ENCODE peak calls at places on chromosomes 16 and 17, in seven cellular contexts. S is IMR-90, P is mesenchymal stem cell, Q is H9, R is mesendoderm, D is H1, C is trophoblast cell. F is an unnamed sample.

GRCh38 chr16:50841081-50841886 is 99.4 kb downstream of the CYLD start:
- DNase-seq in Q (peak), R (peak), C (peak), S (no peak), P (no peak), D (no peak), F (no peak)

GRCh38 chr17:83194189-83194565 is 114.8 kb downstream of the METRNL start:
- DNase-seq in P (no peak), C (no peak), S (no peak), Q (no peak), D (no peak), R (no peak), F (no peak)

GRCh38 chr16:53055603-53056527 is 1.1 kb downstream of the CHD9 start:
- DNase-seq in C (no peak), P (peak), R (peak), Q (peak), S (peak), D (no peak), F (peak)

GRCh38 chr16:81625544-81626152 is 153.4 kb upstream of the PLCG2 start:
- DNase-seq in C (peak), S (peak), Q (no peak), R (no peak), D (no peak), P (peak), F (no peak)

GRCh38 chr17:5485270-5486205 is at the start of gene DERL2:
- DNase-seq in P (no peak), D (no peak), R (peak), C (peak), S (peak), Q (no peak), F (peak)

GRCh38 chr16:71250461-71251232 is 20.1 kb upstream of the HYDIN start:
- DNase-seq in P (no peak), D (no peak), R (no peak), Q (no peak), C (no peak), S (no peak), F (no peak)

GRCh38 chr16:50160495-50161164 is 7.5 kb downstream of the TENT4B start:
- DNase-seq in S (peak), D (no peak), R (no peak), Q (no peak), P (no peak), C (peak), F (no peak)

GRCh38 chr16:31087971-31088370 is 772 bp downstream of the PRSS53 start:
- DNase-seq in R (no peak), Q (no peak), C (no peak), P (no peak), D (no peak), S (no peak), F (no peak)

GRCh38 chr16:30948956-30949654 is at the start of gene ORAI3:
- DNase-seq in P (peak), R (peak), C (peak), Q (peak), D (no peak), S (peak), F (peak)

GRCh38 chr17:71846561-71846960 is 274.3 kb upstream of the SOX9 start:
- DNase-seq in C (no peak), P (no peak), D (no peak), R (no peak), Q (no peak), S (no peak), F (no peak)

GRCh38 chr17:76816590-76817135 is 51.5 kb upstream of the MGAT5B start:
- DNase-seq in Q (peak), S (peak), R (peak), D (peak), C (peak), P (peak), F (peak)

GRCh38 chr16:57574086-57574485 is 31.6 kb downstream of the ADGRG5 start:
- DNase-seq in D (no peak), P (no peak), R (no peak), S (no peak), Q (no peak), C (no peak), F (no peak)

GRCh38 chr17:41061969-41062368 is 2.1 kb upstream of the KRTAP2-3 start:
- DNase-seq in D (no peak), Q (no peak), R (peak), C (peak), P (peak), S (peak), F (no peak)

GRCh38 chr17:72477529-72477928 is 356.7 kb downstream of the SOX9 start:
- DNase-seq in D (no peak), P (no peak), C (peak), R (no peak), S (no peak), Q (no peak), F (no peak)

GRCh38 chr16:12158428-12158827 is 181.9 kb downstream of the SNX29 start:
- DNase-seq in D (no peak), P (peak), R (no peak), C (no peak), Q (no peak), S (peak), F (no peak)

GRCh38 chr16:12132290-12132689 is 155.8 kb downstream of the SNX29 start:
- DNase-seq in C (no peak), P (peak), Q (no peak), S (peak), D (no peak), R (no peak), F (no peak)

GRCh38 chr17:40415390-40415789 is 2.3 kb downstream of the TOP2A start:
- DNase-seq in P (peak), D (no peak), Q (no peak), R (peak), C (peak), S (peak), F (no peak)

GRCh38 chr17:64016974-64017373 is 3.5 kb downstream of the ICAM2 start:
- DNase-seq in D (no peak), R (no peak), Q (no peak), P (no peak), C (no peak), S (no peak), F (no peak)

GRCh38 chr17:64019486-64020067 is 856 bp downstream of the ICAM2 start:
- DNase-seq in C (no peak), P (no peak), S (no peak), D (no peak), R (no peak), Q (no peak), F (no peak)

GRCh38 chr17:64017381-64017980 is 3.0 kb downstream of the ICAM2 start:
- DNase-seq in C (no peak), R (no peak), Q (no peak), S (no peak), P (no peak), D (no peak), F (no peak)

GRCh38 chr17:64022631-64023063 is 2.2 kb upstream of the ICAM2 start:
- DNase-seq in D (no peak), P (no peak), C (no peak), R (no peak), S (no peak), Q (no peak), F (no peak)

DNA sequence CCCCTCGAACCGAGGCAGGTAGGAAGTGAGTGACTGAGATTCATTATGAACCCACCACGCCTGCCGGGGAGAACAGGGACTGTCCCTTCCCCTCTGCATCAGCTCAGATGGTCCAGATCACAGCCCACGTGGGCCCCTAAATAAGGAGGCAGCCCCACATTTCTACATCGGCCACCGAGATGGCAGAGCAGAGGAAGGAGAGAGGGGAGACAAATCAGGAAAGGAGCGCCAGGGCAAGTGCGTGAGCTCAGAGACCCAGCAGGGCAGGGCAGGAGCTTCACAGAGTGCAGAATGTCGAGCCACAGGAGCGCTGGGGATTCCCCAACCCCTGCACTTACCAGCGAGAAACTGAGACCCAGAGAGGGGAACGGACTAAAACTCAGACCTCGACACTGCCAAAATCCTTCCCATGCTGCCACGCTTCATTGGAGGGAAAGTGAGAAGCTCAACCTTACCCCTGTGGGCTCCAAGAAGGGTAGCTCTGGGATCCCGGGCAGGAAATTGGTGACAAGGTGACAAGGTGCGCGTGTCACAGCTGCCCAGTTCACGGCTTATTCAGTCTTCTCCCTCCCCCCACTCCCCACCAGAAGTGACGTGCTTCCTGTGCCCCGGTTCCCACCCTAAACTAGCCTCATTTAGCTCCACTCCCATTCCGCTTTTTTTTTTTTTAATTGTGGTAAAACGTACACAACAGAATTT is at the start of gene ICAM2:
- DNase-seq in C (no peak), S (no peak), R (no peak), Q (no peak), P (no peak), D (no peak), F (no peak)
- H3K4ac ChIP-seq in C (no peak), S (no peak), R (no peak), Q (no peak), P (no peak), D (no peak), F (no peak)

DNA sequence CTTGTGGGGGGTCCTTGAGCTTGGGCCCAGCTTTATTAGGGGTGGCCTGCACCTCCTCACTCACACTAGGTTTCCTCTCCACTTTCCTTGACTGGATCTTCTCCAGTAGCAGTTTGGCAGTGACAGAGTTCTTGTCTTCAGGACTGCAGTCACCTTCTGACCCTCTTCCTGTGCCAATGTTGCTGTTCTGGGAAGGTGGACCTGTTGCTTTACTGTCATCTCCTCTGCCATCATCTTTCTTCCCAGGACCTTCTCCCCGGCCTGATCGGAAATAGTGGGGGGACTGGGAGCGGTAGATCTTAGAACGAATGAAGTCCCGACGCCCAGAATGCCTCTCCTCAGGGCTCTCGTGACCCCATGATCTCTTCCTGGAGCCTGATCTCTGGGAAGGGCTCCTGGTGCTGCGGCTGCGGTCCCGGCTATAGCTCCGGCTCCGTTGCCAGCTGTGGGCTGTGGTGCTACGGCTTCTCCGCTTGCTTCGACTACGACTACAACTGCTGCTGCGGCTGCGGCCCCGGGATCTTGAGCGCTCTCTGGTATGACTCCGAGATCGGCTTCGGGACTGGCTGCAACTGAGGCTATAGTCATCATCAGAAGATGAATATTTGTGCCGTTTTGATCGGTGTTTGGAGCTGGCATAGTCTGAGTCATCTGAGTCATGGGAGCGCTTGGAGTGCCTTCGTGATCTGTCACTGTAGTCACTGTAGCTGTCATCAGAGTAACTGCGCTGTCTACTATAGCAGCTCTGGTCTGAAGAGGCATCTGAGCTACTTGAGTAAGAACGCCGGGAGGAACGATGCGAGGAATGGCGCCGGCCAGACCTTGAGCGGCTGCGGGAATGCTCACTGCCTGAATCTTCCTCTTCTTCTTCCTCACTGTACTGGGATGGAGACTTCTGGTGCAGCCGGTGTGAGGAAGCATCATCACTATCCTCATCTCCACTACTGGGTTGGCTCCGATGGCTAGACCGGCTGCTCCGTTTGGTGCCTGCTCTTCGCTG is 9.5 kb upstream of the ITGA2B start:
- DNase-seq in D (no peak), Q (no peak), S (peak), C (peak), P (no peak), R (no peak), F (no peak)
- H2BK120ac ChIP-seq in D (no peak), Q (no peak), S (no peak), C (no peak), P (no peak), R (no peak), F (no peak)

GRCh38 chr16:29712770-29713169 is 33.0 kb downstream of the C16orf54 start:
- DNase-seq in D (no peak), S (no peak), Q (no peak), R (no peak), P (no peak), C (no peak), F (no peak)

GRCh38 chr16:29719063-29719462 is 26.7 kb downstream of the C16orf54 start:
- DNase-seq in C (no peak), S (no peak), Q (peak), P (no peak), R (no peak), D (no peak), F (no peak)

GRCh38 chr16:29714396-29714795 is 31.4 kb downstream of the C16orf54 start:
- DNase-seq in Q (no peak), S (no peak), C (no peak), D (no peak), R (no peak), P (no peak), F (no peak)

GRCh38 chr16:29717113-29717512 is 28.7 kb downstream of the C16orf54 start:
- DNase-seq in C (no peak), P (no peak), D (no peak), S (no peak), Q (no peak), R (no peak), F (no peak)

DNA sequence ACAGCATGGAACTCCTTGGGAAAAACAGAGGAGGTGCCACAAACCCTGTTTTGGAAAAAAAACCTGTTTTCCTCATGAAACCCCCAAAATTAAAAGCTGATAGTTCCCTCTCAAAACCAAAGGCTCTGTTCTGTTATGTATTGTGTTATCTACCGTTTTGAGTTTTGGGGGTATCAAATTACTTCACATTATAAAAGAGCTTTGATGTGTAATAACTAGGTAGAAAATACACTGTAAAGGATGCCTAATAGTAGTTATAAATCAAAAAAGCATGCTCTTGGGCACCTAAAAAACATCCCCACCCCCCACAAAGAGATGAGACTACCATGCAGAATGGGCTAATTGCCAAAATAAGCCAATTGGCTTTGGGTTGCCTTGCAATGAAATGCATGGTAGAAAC is 30.8 kb downstream of the C16orf54 start:
- DNase-seq in S (no peak), C (no peak), D (no peak), Q (no peak), R (no peak), P (no peak), F (no peak)
- H3K4ac ChIP-seq in S (no peak), C (no peak), D (no peak), Q (no peak), R (no peak), P (no peak), F (no peak)

GRCh38 chr17:20273741-20274500 is 193.4 kb downstream of the LGALS9B start:
- DNase-seq in D (no peak), S (no peak), Q (no peak), C (no peak), P (no peak), R (no peak), F (no peak)
- H2BK120ac ChIP-seq in D (no peak), S (no peak), Q (no peak), C (no peak), P (no peak), R (no peak), F (no peak)

DNA sequence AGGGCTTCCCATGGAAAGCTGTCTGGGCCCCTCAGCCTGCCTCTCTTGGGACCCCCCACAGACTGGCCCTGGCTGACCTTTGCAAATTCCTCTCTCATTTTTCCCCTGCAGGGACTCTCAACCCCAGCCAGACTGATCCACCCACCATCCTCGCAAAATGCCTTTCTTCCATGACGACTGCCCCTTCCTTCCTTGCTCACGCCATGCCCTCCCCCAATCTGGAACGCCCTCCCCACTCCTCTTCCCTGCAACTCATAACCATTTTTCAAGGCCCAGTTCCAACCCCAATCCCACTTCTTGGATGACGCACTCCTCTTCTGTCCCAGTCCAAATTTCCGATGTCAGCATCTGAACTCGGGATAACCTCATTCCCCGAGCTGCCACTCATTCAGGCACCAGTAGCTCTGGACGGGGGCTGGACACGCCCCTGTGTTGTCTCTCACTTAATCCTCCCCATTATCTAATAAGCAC is 1.3 kb upstream of the DNAI2 start:
- DNase-seq in C (no peak), R (no peak), S (no peak), P (no peak), D (no peak), Q (no peak), F (peak)
- H3K4ac ChIP-seq in C (no peak), R (no peak), S (no peak), P (no peak), D (no peak), Q (no peak), F (no peak)

GRCh38 chr17:37135581-37135980 is 186.8 kb downstream of the AATF start:
- DNase-seq in S (no peak), P (no peak), R (no peak), D (no peak), C (no peak), Q (no peak), F (no peak)

GRCh38 chr17:37131064-37131463 is 182.3 kb downstream of the AATF start:
- DNase-seq in S (peak), Q (no peak), P (peak), C (no peak), D (no peak), R (no peak), F (peak)

GRCh38 chr17:37131670-37132620 is 183.2 kb downstream of the AATF start:
- DNase-seq in R (no peak), S (no peak), C (no peak), Q (no peak), D (no peak), P (no peak), F (no peak)

GRCh38 chr17:37134050-37134449 is 185.3 kb downstream of the AATF start:
- DNase-seq in Q (no peak), S (peak), P (peak), R (no peak), C (no peak), D (no peak), F (no peak)

DNA sequence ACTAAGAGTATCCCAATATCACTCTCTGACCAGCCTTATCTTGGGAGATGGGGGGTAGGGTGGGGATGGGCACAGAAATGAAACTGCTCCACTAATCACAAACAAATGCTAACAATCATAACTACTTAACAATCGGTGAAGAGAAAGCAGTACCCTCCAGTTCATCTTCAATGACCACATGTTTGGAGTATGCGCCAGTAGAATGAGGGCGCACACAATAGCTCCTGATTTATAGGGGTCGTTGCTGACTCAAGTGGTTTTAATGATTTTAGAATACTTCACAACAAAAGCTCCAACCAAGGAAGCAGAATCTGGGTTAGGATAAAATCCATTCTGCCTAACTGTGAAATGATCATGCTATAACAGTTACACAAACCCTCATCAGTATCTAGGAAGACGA is 184.4 kb downstream of the AATF start:
- DNase-seq in S (no peak), R (no peak), P (peak), D (no peak), C (no peak), Q (no peak), F (no peak)
- H2BK120ac ChIP-seq in S (no peak), R (no peak), P (no peak), D (no peak), C (no peak), Q (no peak), F (no peak)

DNA sequence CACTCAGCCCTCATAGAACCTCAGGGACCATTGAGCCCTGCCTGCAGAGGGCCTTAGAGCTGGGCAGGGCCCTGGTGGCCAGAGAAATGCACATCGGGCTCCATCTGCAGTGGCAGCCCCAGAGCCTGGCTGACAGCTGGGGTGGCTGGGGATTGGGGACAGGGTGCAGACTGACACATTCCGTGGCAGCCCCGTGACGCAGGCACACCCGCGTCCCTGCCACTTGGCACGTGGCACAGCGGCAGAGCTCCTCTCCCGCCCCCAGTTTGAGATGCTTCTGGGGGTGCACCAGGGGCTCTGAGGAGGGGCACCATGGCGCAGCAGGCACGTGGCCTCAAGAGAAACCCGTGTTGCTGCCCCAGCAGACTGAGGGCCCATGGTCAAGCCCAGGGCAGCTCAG is 2.2 kb downstream of the FBXL16 start:
- DNase-seq in S (no peak), D (no peak), C (no peak), Q (no peak), P (no peak), R (no peak), F (no peak)
- H3K4ac ChIP-seq in S (no peak), D (no peak), C (no peak), Q (no peak), P (no peak), R (no peak), F (no peak)